ENCODE peak calls at places on chromosomes 6 and 20, in six cellular contexts. S is epithelial cell of proximal tubule, Z is epithelial cell of esophagus, C is H9, O is activated B cell treated with CpG ODN at 0.5 μM for 24 hours, W is fibroblast of lung. Q is an unnamed sample.

GRCh38 chr6:6823568-6824224 is 235.2 kb downstream of the LY86 start:
- DNase-seq in Z (no peak), S (no peak), W (no peak), O (no peak), C (no peak), Q (peak)

GRCh38 chr6:19312291-19312978 is 524.7 kb upstream of the ID4 start:
- DNase-seq in C (peak), O (no peak), S (no peak), W (no peak), Z (no peak), Q (no peak)

GRCh38 chr6:137044366-137045220 is at the start of gene IL20RA:
- DNase-seq in Z (no peak), S (no peak), O (peak), C (peak), W (peak), Q (peak)

GRCh38 chr6:2760882-2761842 is 4.0 kb upstream of the WRNIP1 start:
- DNase-seq in S (no peak), O (no peak), Z (peak), W (no peak), C (no peak), Q (no peak)

GRCh38 chr20:49568491-49569151 is 684 bp upstream of the PTGIS start:
- DNase-seq in C (peak), O (no peak), S (no peak), W (peak), Z (no peak), Q (no peak)

GRCh38 chr6:85015396-85015990 is 251.1 kb upstream of the TBX18 start:
- DNase-seq in C (peak), W (peak), O (no peak), S (peak), Z (peak), Q (no peak)

GRCh38 chr6:21522007-21522758 is 71.4 kb upstream of the SOX4 start:
- DNase-seq in C (no peak), O (no peak), S (no peak), W (no peak), Z (no peak), Q (no peak)

GRCh38 chr6:22194188-22194921 is 102.5 kb downstream of the PRL start:
- DNase-seq in Z (peak), O (no peak), C (no peak), S (no peak), W (peak), Q (peak)

GRCh38 chr20:8007490-8007889 is 12.1 kb downstream of the TMX4 start:
- DNase-seq in O (no peak), C (no peak), Z (no peak), W (no peak), S (no peak), Q (no peak)

GRCh38 chr6:63066053-63066704 is 145.1 kb upstream of the FKBP1C start:
- DNase-seq in W (no peak), C (no peak), S (no peak), Z (peak), O (no peak), Q (peak)

DNA sequence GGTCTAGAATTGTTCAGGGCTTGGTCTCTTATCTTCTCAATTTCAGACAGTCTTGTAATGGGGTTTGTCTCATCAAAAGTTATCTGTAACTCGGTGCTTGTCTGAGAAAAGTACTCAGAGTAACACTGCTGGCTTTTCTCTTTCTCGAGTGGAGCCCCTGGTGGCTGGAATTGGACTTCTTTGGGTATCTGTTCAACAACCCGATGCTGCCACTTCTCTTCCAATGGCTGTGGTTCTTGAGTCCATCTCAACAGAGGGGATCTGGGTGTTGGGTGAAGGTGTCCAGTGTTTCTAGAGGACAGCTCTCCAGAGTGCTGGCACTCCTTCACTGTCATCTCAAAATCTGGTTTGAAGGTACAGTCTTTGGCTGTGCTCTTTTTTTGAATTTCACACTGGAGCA is 24.6 kb downstream of the DST start:
- DNase-seq in S (no peak), Z (no peak), C (peak), O (no peak), W (no peak), Q (no peak)
- TF ChIP-seq CTCF in S (peak), Z (peak), C (peak), O (no peak), W (peak), Q (no peak)

GRCh38 chr20:53070224-53070623 is 98.1 kb downstream of the TSHZ2 start:
- DNase-seq in C (no peak), S (no peak), O (no peak), Z (no peak), W (no peak), Q (no peak)

GRCh38 chr20:53072923-53073579 is 100.9 kb downstream of the TSHZ2 start:
- DNase-seq in Z (no peak), O (no peak), W (no peak), S (no peak), C (no peak), Q (no peak)

GRCh38 chr20:53071833-53072232 is 99.7 kb downstream of the TSHZ2 start:
- DNase-seq in S (no peak), Z (no peak), W (no peak), C (no peak), O (no peak), Q (no peak)

GRCh38 chr20:53069121-53069520 is 97.0 kb downstream of the TSHZ2 start:
- DNase-seq in O (no peak), S (no peak), Z (no peak), C (no peak), W (no peak), Q (no peak)

DNA sequence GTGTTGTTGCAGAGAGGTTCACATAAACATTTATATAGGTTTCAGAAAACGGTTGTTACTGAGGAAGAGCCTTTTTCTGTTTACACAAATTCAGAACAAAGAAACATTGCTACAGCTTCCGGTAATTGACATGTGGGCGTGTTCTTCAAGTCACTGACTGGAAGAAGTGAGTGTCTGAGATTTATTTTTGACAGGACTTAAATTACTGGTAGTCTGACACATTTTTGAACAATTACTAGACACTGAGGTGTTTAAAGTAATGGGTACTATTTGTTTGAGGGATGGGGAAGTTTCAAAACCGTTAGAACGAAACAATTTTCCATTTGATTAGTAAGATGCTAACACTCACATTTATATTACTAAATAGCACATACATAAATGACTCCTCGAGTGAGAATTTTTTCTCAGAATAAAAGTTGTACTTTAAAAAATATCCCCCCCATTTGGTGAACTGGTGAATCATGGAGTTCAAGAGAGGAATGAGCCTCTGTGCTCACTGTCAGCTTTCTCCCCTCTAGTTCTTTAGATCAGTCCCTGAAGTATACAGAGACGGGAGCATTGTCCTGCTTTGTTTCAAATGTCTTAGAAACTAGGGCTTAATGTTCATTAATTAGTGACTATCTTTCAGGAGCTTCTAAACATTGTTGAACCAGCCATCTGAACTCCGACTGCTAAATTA is 98.7 kb downstream of the TSHZ2 start:
- DNase-seq in W (peak), Z (peak), S (no peak), O (no peak), C (no peak), Q (no peak)
- TF ChIP-seq CTCF in W (no peak), Z (no peak), S (no peak), O (no peak), C (no peak), Q (no peak)

DNA sequence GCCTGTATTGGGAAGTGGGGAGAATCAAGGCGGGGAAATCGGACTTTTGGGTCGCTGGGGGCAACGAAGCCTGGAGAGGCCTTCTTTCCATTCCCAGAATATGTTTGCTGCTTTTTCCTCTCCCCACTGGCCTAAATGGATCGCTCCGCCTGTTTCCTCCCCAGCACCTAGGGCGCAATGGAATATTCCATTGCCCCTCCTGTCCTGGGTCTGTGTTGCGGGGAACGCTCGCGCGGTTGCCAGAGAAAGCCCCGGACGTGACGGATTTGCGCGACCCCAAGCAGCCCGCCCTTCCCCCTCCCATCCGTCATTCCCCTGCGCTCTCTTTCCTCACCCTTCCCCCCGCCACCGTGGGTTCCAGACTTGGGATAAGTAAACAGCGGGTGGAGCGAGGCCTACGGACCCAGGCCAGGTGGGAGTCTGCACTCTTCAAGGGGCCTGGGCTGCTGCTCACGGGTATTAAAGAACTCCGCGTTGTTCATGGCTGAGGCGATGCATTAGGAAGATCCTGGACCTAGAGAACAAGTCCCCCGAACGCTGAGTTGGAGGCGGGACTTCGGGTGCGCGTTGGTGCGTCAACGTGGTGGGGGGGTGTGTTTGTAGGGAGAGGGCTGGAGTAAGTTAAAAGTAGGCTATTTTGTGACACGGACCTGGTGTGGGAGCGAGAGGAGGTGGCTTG is at the start of gene PPT2:
- DNase-seq in S (no peak), C (peak), W (peak), O (peak), Z (peak), Q (peak)
- TF ChIP-seq CTCF in S (no peak), C (no peak), W (no peak), O (no peak), Z (no peak), Q (no peak)

DNA sequence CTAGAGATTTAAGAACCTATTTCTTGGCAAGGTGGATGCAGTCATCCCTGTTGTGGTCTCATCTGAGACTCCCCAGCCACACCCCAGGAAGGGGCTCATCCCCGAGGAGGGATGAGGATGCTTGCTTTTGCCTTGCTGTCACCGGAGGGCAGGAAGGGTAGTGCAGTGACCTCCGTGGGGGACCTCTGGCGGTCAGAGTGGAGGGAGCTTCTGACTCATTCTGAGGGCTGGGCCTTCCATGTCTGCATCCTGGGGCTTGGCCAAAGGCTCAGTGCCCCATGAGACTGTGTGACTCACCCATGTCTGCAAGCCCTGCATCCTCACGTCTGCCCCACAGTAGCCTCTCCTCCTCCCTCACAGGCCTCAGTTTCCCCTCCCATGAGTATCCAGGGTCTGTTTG is 38.7 kb downstream of the UQCC2 start:
- DNase-seq in C (peak), W (peak), O (no peak), Z (peak), S (peak), Q (peak)
- TF ChIP-seq CTCF in C (peak), W (peak), O (no peak), Z (peak), S (peak), Q (peak)

GRCh38 chr6:55449219-55449618 is 122.0 kb downstream of the GFRAL start:
- DNase-seq in S (no peak), W (no peak), O (no peak), C (peak), Z (no peak), Q (no peak)
- TF ChIP-seq CTCF in S (peak), W (peak), O (no peak), C (peak), Z (no peak), Q (no peak)

GRCh38 chr6:35663001-35663400 is 25.7 kb downstream of the FKBP5 start:
- DNase-seq in S (no peak), W (peak), Z (no peak), C (no peak), O (no peak), Q (no peak)
- TF ChIP-seq CTCF in S (no peak), W (no peak), Z (no peak), C (no peak), O (no peak), Q (no peak)

GRCh38 chr6:100461273-100461919 is 3.3 kb downstream of the SIM1 start:
- DNase-seq in Z (no peak), S (no peak), W (peak), C (peak), O (no peak), Q (peak)
- TF ChIP-seq CTCF in Z (no peak), S (no peak), W (no peak), C (no peak), O (no peak), Q (no peak)

DNA sequence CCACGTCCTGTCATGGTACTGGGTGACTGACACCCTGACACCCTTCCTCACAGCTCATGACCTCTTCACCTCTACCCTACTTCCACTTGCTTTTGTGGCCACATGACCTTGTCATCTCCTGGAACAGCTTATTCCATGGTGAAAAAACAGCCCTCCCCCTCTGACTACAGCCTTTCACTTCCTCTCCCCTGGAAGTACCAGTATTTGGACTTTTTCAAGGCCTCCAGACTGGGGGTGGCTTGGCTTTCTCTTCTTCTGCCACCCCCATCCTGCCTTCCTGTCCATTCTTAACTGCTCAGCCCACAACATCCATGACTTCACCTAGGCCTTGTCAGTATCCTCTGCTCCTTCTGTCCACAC is 168.4 kb downstream of the CARMIL1 start:
- DNase-seq in W (no peak), Z (no peak), C (no peak), O (no peak), S (no peak), Q (peak)
- TF ChIP-seq CTCF in W (no peak), Z (no peak), C (no peak), O (no peak), S (no peak), Q (no peak)

Q was measured in GM13976.